ENCODE peak calls at places on chromosomes 1 and 21, in five cellular contexts. Y is fibroblast of the aortic adventitia, R is HFF-Myc, A is neural progenitor cell, L is coronary artery. N is an unnamed sample.

GRCh38 chr1:181587870-181588438 is 104.6 kb downstream of the CACNA1E start:
- DNase-seq in Y (no peak), R (no peak), A (peak; percentile 23), L (no peak), N (no peak)

GRCh38 chr1:56803561-56804156 is 15.5 kb downstream of the FYB2 start:
- DNase-seq in Y (peak; percentile 23), R (peak; percentile 10), A (peak; percentile 78), L (no peak), N (no peak)

GRCh38 chr1:154749078-154749760 is 120.9 kb downstream of the KCNN3 start:
- DNase-seq in Y (peak; percentile 61), R (no peak), A (no peak), L (no peak), N (no peak)

GRCh38 chr21:42627527-42628289 is 25.7 kb upstream of the PDE9A start:
- DNase-seq in Y (no peak), R (no peak), A (no peak), L (peak; percentile 50), N (no peak)

GRCh38 chr1:3618904-3619671 is 5.7 kb upstream of the TPRG1L start:
- DNase-seq in Y (peak; percentile 86), R (no peak), A (peak; percentile 90), L (no peak), N (peak; percentile 14)

GRCh38 chr1:228337711-228338520 is 68.7 kb downstream of the TRIM11 start:
- DNase-seq in Y (no peak), R (no peak), A (no peak), L (peak; percentile 56), N (no peak)

GRCh38 chr1:6783956-6784559 is 1.2 kb upstream of the CAMTA1 start:
- DNase-seq in Y (peak; percentile 35), R (no peak), A (no peak), L (no peak), N (no peak)

GRCh38 chr1:41874350-41874749 is 44.4 kb downstream of the HIVEP3 start:
- DNase-seq in Y (no peak), R (no peak), A (peak; percentile 44), L (no peak), N (no peak)

GRCh38 chr1:14294860-14295259 is 303.6 kb upstream of the KAZN start:
- DNase-seq in Y (no peak), R (no peak), A (no peak), L (no peak), N (no peak)

GRCh38 chr21:21612446-21612845 is 614.2 kb downstream of the NCAM2 start:
- DNase-seq in Y (peak; percentile 62), R (peak; percentile 40), A (peak; percentile 81), L (no peak), N (peak; percentile 67)

GRCh38 chr1:248810727-248811513 is 14.8 kb downstream of the SH3BP5L start:
- DNase-seq in Y (peak; percentile 72), R (no peak), A (no peak), L (no peak), N (no peak)

GRCh38 chr1:53326598-53327182 is 1.2 kb downstream of the LRP8 start:
- DNase-seq in Y (no peak), R (no peak), A (peak; percentile 82), L (no peak), N (no peak)

GRCh38 chr21:43370888-43371570 is 55.9 kb downstream of the SIK1 start:
- DNase-seq in Y (no peak), R (no peak), A (no peak), L (no peak), N (no peak)

GRCh38 chr1:5725406-5725805 is 266.8 kb downstream of the NPHP4 start:
- DNase-seq in Y (no peak), R (no peak), A (no peak), L (no peak), N (no peak)

GRCh38 chr1:23617019-23617418 is 57.7 kb upstream of the ID3 start:
- DNase-seq in Y (no peak), R (no peak), A (no peak), L (no peak), N (no peak)

GRCh38 chr1:17437260-17438175 is 2.0 kb downstream of the RCC2 start:
- DNase-seq in Y (no peak), R (no peak), A (peak; percentile 88), L (no peak), N (no peak)

GRCh38 chr1:113391643-113392271 is 1.4 kb downstream of the MAGI3 start:
- DNase-seq in Y (peak; percentile 30), R (no peak), A (peak; percentile 21), L (no peak), N (no peak)

GRCh38 chr1:206772228-206773002 is at the start of gene IL10:
- DNase-seq in Y (no peak), R (no peak), A (no peak), L (no peak), N (no peak)

GRCh38 chr1:205750683-205751651 is 985 bp upstream of the NUCKS1 start:
- DNase-seq in Y (no peak), R (no peak), A (peak; percentile 10), L (no peak), N (no peak)

GRCh38 chr21:46350981-46351380 is 27.0 kb downstream of the PCNT start:
- DNase-seq in Y (no peak), R (no peak), A (no peak), L (no peak), N (no peak)

GRCh38 chr1:21334214-21335087 is 44.2 kb upstream of the ECE1 start:
- DNase-seq in Y (peak; percentile 60), R (peak; percentile 61), A (peak; percentile 78), L (peak; percentile 86), N (peak; percentile 65)

GRCh38 chr1:198519639-198520501 is 20.6 kb downstream of the ATP6V1G3 start:
- DNase-seq in Y (no peak), R (no peak), A (no peak), L (no peak), N (no peak)

GRCh38 chr1:186511761-186512637 is 51.1 kb upstream of the PDC start:
- DNase-seq in Y (no peak), R (no peak), A (no peak), L (no peak), N (no peak)

GRCh38 chr1:221335161-221336101 is 406.5 kb downstream of the DUSP10 start:
- DNase-seq in Y (peak; percentile 92), R (peak; percentile 22), A (peak; percentile 57), L (peak; percentile 74), N (peak; percentile 58)

GRCh38 chr1:3072178-3072947 is 3.4 kb downstream of the PRDM16 start:
- DNase-seq in Y (no peak), R (no peak), A (peak; percentile 52), L (no peak), N (no peak)

GRCh38 chr1:112528076-112528475 is 19.3 kb downstream of the WNT2B start:
- DNase-seq in Y (no peak), R (no peak), A (no peak), L (no peak), N (no peak)

GRCh38 chr1:154325583-154326545 is 539 bp downstream of the ATP8B2 start:
- DNase-seq in Y (peak; percentile 92), R (peak; percentile 56), A (peak; percentile 92), L (peak; percentile 93), N (peak; percentile 59)

GRCh38 chr1:43270421-43271095 is 775 bp downstream of the TMEM125 start:
- DNase-seq in Y (no peak), R (no peak), A (peak; percentile 69), L (peak; percentile 65), N (no peak)

GRCh38 chr1:160376525-160377131 is 9.8 kb downstream of the NHLH1 start:
- DNase-seq in Y (peak; percentile 77), R (peak; percentile 39), A (peak; percentile 85), L (peak; percentile 46), N (no peak)

GRCh38 chr1:160031368-160032164 is at the start of gene PIGM:
- DNase-seq in Y (peak; percentile 83), R (peak; percentile 72), A (peak; percentile 98), L (peak; percentile 92), N (peak; percentile 38)

GRCh38 chr1:180252638-180253536 is 22.8 kb downstream of the LHX4 start:
- DNase-seq in Y (peak; percentile 64), R (peak; percentile 33), A (peak; percentile 82), L (peak; percentile 74), N (no peak)

GRCh38 chr1:168687796-168688195 is 41.2 kb downstream of the DPT start:
- DNase-seq in Y (no peak), R (no peak), A (peak; percentile 54), L (no peak), N (no peak)

GRCh38 chr1:10664251-10664650 is 132.2 kb downstream of the CASZ1 start:
- DNase-seq in Y (no peak), R (no peak), A (peak; percentile 85), L (no peak), N (no peak)

GRCh38 chr1:181087400-181087901 is 1.0 kb upstream of the IER5 start:
- DNase-seq in Y (no peak), R (no peak), A (no peak), L (no peak), N (no peak)

GRCh38 chr1:53581476-53581875 is 122.3 kb downstream of the DMRTB1 start:
- DNase-seq in Y (no peak), R (no peak), A (no peak), L (no peak), N (no peak)

GRCh38 chr1:27343639-27344025 is 1.8 kb downstream of the SYTL1 start:
- DNase-seq in Y (no peak), R (no peak), A (no peak), L (no peak), N (no peak)
- H3K4me3 ChIP-seq in Y (no peak overlapping the region), R (no peak overlapping the region), A (no peak overlapping the region), L (no peak overlapping the region), N (no peak overlapping the region)

GRCh38 chr1:226892534-226892895 is 22.1 kb downstream of the PSEN2 start:
- DNase-seq in Y (no peak), R (no peak), A (no peak), L (no peak), N (no peak)
- TF ChIP-seq CTCF in Y (no peak), R (no peak), A (no peak), L (no peak), N (no peak)

GRCh38 chr1:89808429-89809117 is 12.3 kb upstream of the LRRC8D start:
- DNase-seq in Y (peak; percentile 58), R (no peak), A (peak; percentile 42), L (no peak), N (no peak)
- H3K4me3 ChIP-seq in Y (no peak overlapping the region), R (no peak overlapping the region), A (no peak overlapping the region), L (no peak overlapping the region), N (no peak overlapping the region)

GRCh38 chr1:230568676-230569075 is 73.6 kb upstream of the COG2 start:
- DNase-seq in Y (no peak), R (no peak), A (no peak), L (no peak), N (no peak)

GRCh38 chr1:230569201-230569600 is 73.1 kb upstream of the COG2 start:
- DNase-seq in Y (no peak), R (no peak), A (no peak), L (no peak), N (no peak)

GRCh38 chr1:230566481-230566880 is 75.8 kb upstream of the COG2 start:
- DNase-seq in Y (no peak), R (no peak), A (no peak), L (no peak), N (no peak)

GRCh38 chr1:230570724-230571390 is 71.4 kb upstream of the COG2 start:
- DNase-seq in Y (no peak), R (no peak), A (no peak), L (no peak), N (no peak)

DNA sequence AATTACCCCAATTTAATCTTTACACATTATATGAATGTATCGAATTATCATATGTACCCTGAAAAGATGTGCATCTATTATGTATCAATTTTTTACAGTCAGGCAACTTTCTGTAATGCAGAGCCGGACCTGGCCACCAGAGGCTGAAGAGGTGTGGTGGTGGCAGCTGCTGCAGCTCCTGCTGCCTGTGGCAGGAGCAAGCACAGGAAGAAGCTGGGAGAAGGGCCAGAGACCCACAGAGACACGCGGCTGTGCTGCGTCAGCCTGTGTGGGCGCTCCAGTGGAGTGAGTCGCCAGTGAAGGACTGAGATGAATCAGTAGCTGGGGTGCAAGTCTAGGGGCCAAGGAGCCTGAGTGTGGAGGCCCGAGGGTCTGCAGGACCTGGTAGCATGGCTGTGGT is 74.3 kb upstream of the COG2 start:
- DNase-seq in Y (peak; percentile 16), R (no peak), A (no peak), L (no peak), N (no peak)
- TF ChIP-seq CTCF in Y (peak; percentile 15), R (peak; percentile 5), A (peak; percentile 40), L (no peak), N (no peak)

N was measured in AG04449.